ENCODE peak calls at places on chromosomes 4 and X, in nine cellular contexts. P is HTR-8/SVneo; B is D341Med; J is mesothelial cell of epicardium; F is activated CD8-positive, alpha-beta memory T cell treated with anti-CD3 and anti-CD28 coated beads for 1 hour; C is stimulated activated naive CD4-positive, alpha-beta T cell; I is CD8-positive, alpha-beta memory T cell; D is bronchial epithelial cell; L is Right ventricle myocardium superior. X is an unnamed sample.

GRCh38 chrX:29852767-29853166 is 362.6 kb upstream of the MAGEB2 start:
- DNase-seq in P (no peak), B (no peak), J (no peak), F (no peak), C (no peak), I (no peak), D (no peak), L (no peak), X (no peak)

GRCh38 chr4:75698162-75698962 is 25.2 kb upstream of the G3BP2 start:
- DNase-seq in P (no peak), B (no peak), J (no peak), F (no peak), C (no peak), I (no peak), D (no peak), L (no peak), X (no peak)

GRCh38 chr4:186915816-186916215 is 192.2 kb upstream of the FAT1 start:
- DNase-seq in P (no peak), B (no peak), J (no peak), F (no peak), C (no peak), I (no peak), D (peak; percentile 77), L (no peak), X (no peak)

GRCh38 chr4:184375027-184375426 is 99.3 kb downstream of the IRF2 start:
- DNase-seq in P (no peak), B (no peak), J (no peak), F (no peak), C (no peak), I (no peak), D (peak; percentile 86), L (no peak), X (no peak)

GRCh38 chrX:38275615-38276014 is 51.7 kb downstream of the RPGR start:
- DNase-seq in P (peak; percentile 10), B (no peak), J (no peak), F (no peak), C (no peak), I (no peak), D (peak; percentile 92), L (no peak), X (no peak)

GRCh38 chr4:107692197-107692596 is 27.8 kb downstream of the PAPSS1 start:
- DNase-seq in P (no peak), B (no peak), J (no peak), F (no peak), C (no peak), I (no peak), D (no peak), L (no peak), X (no peak)

GRCh38 chr4:8004066-8004465 is 64.4 kb upstream of the AFAP1 start:
- DNase-seq in P (no peak), B (no peak), J (no peak), F (no peak), C (no peak), I (no peak), D (no peak), L (peak; percentile 6), X (no peak)

GRCh38 chr4:80206541-80207171 is 9.4 kb downstream of the PRDM8 start:
- DNase-seq in P (no peak), B (no peak), J (no peak), F (no peak), C (no peak), I (no peak), D (no peak), L (peak; percentile 67), X (no peak)

GRCh38 chr4:165763640-165764039 is 109.4 kb upstream of the TLL1 start:
- DNase-seq in P (no peak), B (no peak), J (no peak), F (no peak), C (no peak), I (no peak), D (no peak), L (no peak), X (no peak)

GRCh38 chr4:154660052-154660451 is 47.6 kb upstream of the FGG start:
- DNase-seq in P (no peak), B (no peak), J (no peak), F (no peak), C (no peak), I (no peak), D (no peak), L (no peak), X (no peak)

GRCh38 chr4:108342325-108342986 is 173.7 kb upstream of the LEF1 start:
- DNase-seq in P (no peak), B (no peak), J (no peak), F (no peak), C (peak; percentile 4), I (no peak), D (no peak), L (no peak), X (no peak)

GRCh38 chr4:86497131-86497530 is 97.0 kb upstream of the PTPN13 start:
- DNase-seq in P (no peak), B (peak; percentile 21), J (no peak), F (no peak), C (no peak), I (no peak), D (peak; percentile 67), L (no peak), X (no peak)

GRCh38 chrX:87572911-87573310 is 55.3 kb downstream of the KLHL4 start:
- DNase-seq in P (no peak), B (no peak), J (no peak), F (no peak), C (no peak), I (no peak), D (no peak), L (no peak), X (no peak)

GRCh38 chr4:121758896-121759568 is 5.9 kb downstream of the SMIM43 start:
- DNase-seq in P (no peak), B (no peak), J (no peak), F (no peak), C (no peak), I (no peak), D (peak; percentile 74), L (no peak), X (no peak)